ENCODE peak calls at places on chromosome 22, in ten cellular contexts. One of them, this sample, is unnamed.

GRCh38 chr22:40955516-40955915 is 4.3 kb downstream of the RBX1 start:
- DNase-seq in GM23248: peak
- DNase-seq in LHCN-M2: no peak
- DNase-seq in stimulated activated CD4-positive, alpha-beta T cell treated with anti-CD3 and anti-CD28 coated beads, TNF-alpha, amount 100 ng/mL, for 1 hour: no peak
- DNase-seq in heart right ventricle: no peak
- DNase-seq in fibroblast of mammary gland: peak
- DNase-seq in CD4-positive, alpha-beta memory T cell: no peak
- DNase-seq in effector memory CD4-positive, alpha-beta T cell: no peak
- DNase-seq in ELR: peak
- DNase-seq in NB4: peak
- DNase-seq in this sample: no peak

GRCh38 chr22:29751669-29752068 is 15.1 kb downstream of the ZMAT5 start:
- DNase-seq in GM23248: no peak
- DNase-seq in LHCN-M2: no peak
- DNase-seq in stimulated activated CD4-positive, alpha-beta T cell treated with anti-CD3 and anti-CD28 coated beads, TNF-alpha, amount 100 ng/mL, for 1 hour: no peak
- DNase-seq in heart right ventricle: no peak
- DNase-seq in fibroblast of mammary gland: no peak
- DNase-seq in CD4-positive, alpha-beta memory T cell: no peak
- DNase-seq in effector memory CD4-positive, alpha-beta T cell: no peak
- DNase-seq in ELR: no peak
- DNase-seq in NB4: no peak
- DNase-seq in this sample: no peak

GRCh38 chr22:22110548-22111266 is 128.1 kb upstream of the TOP3B start:
- DNase-seq in GM23248: peak
- DNase-seq in LHCN-M2: peak
- DNase-seq in stimulated activated CD4-positive, alpha-beta T cell treated with anti-CD3 and anti-CD28 coated beads, TNF-alpha, amount 100 ng/mL, for 1 hour: no peak
- DNase-seq in heart right ventricle: peak
- DNase-seq in fibroblast of mammary gland: peak
- DNase-seq in CD4-positive, alpha-beta memory T cell: peak
- DNase-seq in effector memory CD4-positive, alpha-beta T cell: no peak
- DNase-seq in ELR: peak
- DNase-seq in NB4: peak
- DNase-seq in this sample: peak

GRCh38 chr22:50271519-50271970 is 1.4 kb upstream of the MAPK11 start:
- DNase-seq in GM23248: peak
- DNase-seq in LHCN-M2: peak
- DNase-seq in stimulated activated CD4-positive, alpha-beta T cell treated with anti-CD3 and anti-CD28 coated beads, TNF-alpha, amount 100 ng/mL, for 1 hour: no peak
- DNase-seq in heart right ventricle: peak
- DNase-seq in fibroblast of mammary gland: peak
- DNase-seq in CD4-positive, alpha-beta memory T cell: no peak
- DNase-seq in effector memory CD4-positive, alpha-beta T cell: peak
- DNase-seq in ELR: peak
- DNase-seq in NB4: peak
- DNase-seq in this sample: peak

GRCh38 chr22:27318516-27318915 is 483.0 kb downstream of the MN1 start:
- DNase-seq in GM23248: peak
- DNase-seq in LHCN-M2: no peak
- DNase-seq in stimulated activated CD4-positive, alpha-beta T cell treated with anti-CD3 and anti-CD28 coated beads, TNF-alpha, amount 100 ng/mL, for 1 hour: no peak
- DNase-seq in heart right ventricle: no peak
- DNase-seq in fibroblast of mammary gland: peak
- DNase-seq in CD4-positive, alpha-beta memory T cell: no peak
- DNase-seq in effector memory CD4-positive, alpha-beta T cell: no peak
- DNase-seq in ELR: no peak
- DNase-seq in NB4: peak
- DNase-seq in this sample: peak

GRCh38 chr22:29194269-29194668 is 11.4 kb upstream of the EMID1 start:
- DNase-seq in GM23248: no peak
- DNase-seq in LHCN-M2: no peak
- DNase-seq in stimulated activated CD4-positive, alpha-beta T cell treated with anti-CD3 and anti-CD28 coated beads, TNF-alpha, amount 100 ng/mL, for 1 hour: no peak
- DNase-seq in heart right ventricle: no peak
- DNase-seq in fibroblast of mammary gland: no peak
- DNase-seq in CD4-positive, alpha-beta memory T cell: no peak
- DNase-seq in effector memory CD4-positive, alpha-beta T cell: no peak
- DNase-seq in ELR: no peak
- DNase-seq in NB4: no peak
- DNase-seq in this sample: no peak

GRCh38 chr22:25045176-25045575 is 92.7 kb downstream of the KIAA1671 start:
- DNase-seq in GM23248: no peak
- DNase-seq in LHCN-M2: no peak
- DNase-seq in stimulated activated CD4-positive, alpha-beta T cell treated with anti-CD3 and anti-CD28 coated beads, TNF-alpha, amount 100 ng/mL, for 1 hour: no peak
- DNase-seq in heart right ventricle: no peak
- DNase-seq in fibroblast of mammary gland: no peak
- DNase-seq in CD4-positive, alpha-beta memory T cell: no peak
- DNase-seq in effector memory CD4-positive, alpha-beta T cell: no peak
- DNase-seq in ELR: no peak
- DNase-seq in NB4: no peak
- DNase-seq in this sample: no peak

GRCh38 chr22:42895087-42895486 is 38.0 kb upstream of the ARFGAP3 start:
- DNase-seq in GM23248: no peak
- DNase-seq in LHCN-M2: no peak
- DNase-seq in stimulated activated CD4-positive, alpha-beta T cell treated with anti-CD3 and anti-CD28 coated beads, TNF-alpha, amount 100 ng/mL, for 1 hour: no peak
- DNase-seq in heart right ventricle: no peak
- DNase-seq in fibroblast of mammary gland: no peak
- DNase-seq in CD4-positive, alpha-beta memory T cell: peak
- DNase-seq in effector memory CD4-positive, alpha-beta T cell: no peak
- DNase-seq in ELR: no peak
- DNase-seq in NB4: no peak
- DNase-seq in this sample: no peak

GRCh38 chr22:43387815-43388214 is 24.0 kb upstream of the MPPED1 start:
- DNase-seq in GM23248: no peak
- DNase-seq in LHCN-M2: no peak
- DNase-seq in stimulated activated CD4-positive, alpha-beta T cell treated with anti-CD3 and anti-CD28 coated beads, TNF-alpha, amount 100 ng/mL, for 1 hour: no peak
- DNase-seq in heart right ventricle: no peak
- DNase-seq in fibroblast of mammary gland: no peak
- DNase-seq in CD4-positive, alpha-beta memory T cell: no peak
- DNase-seq in effector memory CD4-positive, alpha-beta T cell: no peak
- DNase-seq in ELR: no peak
- DNase-seq in NB4: no peak
- DNase-seq in this sample: no peak

GRCh38 chr22:46425011-46425410 is 89.5 kb downstream of the TRMU start:
- DNase-seq in GM23248: peak
- DNase-seq in LHCN-M2: peak
- DNase-seq in stimulated activated CD4-positive, alpha-beta T cell treated with anti-CD3 and anti-CD28 coated beads, TNF-alpha, amount 100 ng/mL, for 1 hour: no peak
- DNase-seq in heart right ventricle: no peak
- DNase-seq in fibroblast of mammary gland: peak
- DNase-seq in CD4-positive, alpha-beta memory T cell: no peak
- DNase-seq in effector memory CD4-positive, alpha-beta T cell: no peak
- DNase-seq in ELR: peak
- DNase-seq in NB4: no peak
- DNase-seq in this sample: no peak

GRCh38 chr22:41936894-41937169 is 10.1 kb downstream of the CENPM start:
- DNase-seq in GM23248: no peak
- DNase-seq in LHCN-M2: no peak
- DNase-seq in stimulated activated CD4-positive, alpha-beta T cell treated with anti-CD3 and anti-CD28 coated beads, TNF-alpha, amount 100 ng/mL, for 1 hour: no peak
- DNase-seq in heart right ventricle: no peak
- DNase-seq in fibroblast of mammary gland: no peak
- DNase-seq in CD4-positive, alpha-beta memory T cell: no peak
- DNase-seq in effector memory CD4-positive, alpha-beta T cell: no peak
- DNase-seq in ELR: no peak
- DNase-seq in NB4: no peak
- DNase-seq in this sample: no peak

GRCh38 chr22:30572840-30573593 is 1.4 kb downstream of the GAL3ST1 start:
- DNase-seq in GM23248: peak
- DNase-seq in LHCN-M2: no peak
- DNase-seq in stimulated activated CD4-positive, alpha-beta T cell treated with anti-CD3 and anti-CD28 coated beads, TNF-alpha, amount 100 ng/mL, for 1 hour: no peak
- DNase-seq in heart right ventricle: no peak
- DNase-seq in fibroblast of mammary gland: no peak
- DNase-seq in CD4-positive, alpha-beta memory T cell: no peak
- DNase-seq in effector memory CD4-positive, alpha-beta T cell: no peak
- DNase-seq in ELR: no peak
- DNase-seq in NB4: no peak
- DNase-seq in this sample: no peak

GRCh38 chr22:30183861-30184278 is 62.7 kb downstream of the LIF start:
- DNase-seq in GM23248: no peak
- DNase-seq in LHCN-M2: peak
- DNase-seq in stimulated activated CD4-positive, alpha-beta T cell treated with anti-CD3 and anti-CD28 coated beads, TNF-alpha, amount 100 ng/mL, for 1 hour: no peak
- DNase-seq in heart right ventricle: no peak
- DNase-seq in fibroblast of mammary gland: no peak
- DNase-seq in CD4-positive, alpha-beta memory T cell: no peak
- DNase-seq in effector memory CD4-positive, alpha-beta T cell: no peak
- DNase-seq in ELR: peak
- DNase-seq in NB4: peak
- DNase-seq in this sample: no peak

GRCh38 chr22:23156286-23156685 is 11.0 kb downstream of the RAB36 start:
- DNase-seq in GM23248: no peak
- DNase-seq in LHCN-M2: no peak
- DNase-seq in stimulated activated CD4-positive, alpha-beta T cell treated with anti-CD3 and anti-CD28 coated beads, TNF-alpha, amount 100 ng/mL, for 1 hour: no peak
- DNase-seq in heart right ventricle: no peak
- DNase-seq in fibroblast of mammary gland: no peak
- DNase-seq in CD4-positive, alpha-beta memory T cell: no peak
- DNase-seq in effector memory CD4-positive, alpha-beta T cell: no peak
- DNase-seq in ELR: no peak
- DNase-seq in NB4: no peak
- DNase-seq in this sample: no peak

GRCh38 chr22:19842386-19843106 is 12.1 kb downstream of the GNB1L start:
- DNase-seq in GM23248: no peak
- DNase-seq in LHCN-M2: no peak
- DNase-seq in stimulated activated CD4-positive, alpha-beta T cell treated with anti-CD3 and anti-CD28 coated beads, TNF-alpha, amount 100 ng/mL, for 1 hour: no peak
- DNase-seq in heart right ventricle: no peak
- DNase-seq in fibroblast of mammary gland: no peak
- DNase-seq in CD4-positive, alpha-beta memory T cell: no peak
- DNase-seq in effector memory CD4-positive, alpha-beta T cell: no peak
- DNase-seq in ELR: no peak
- DNase-seq in NB4: no peak
- DNase-seq in this sample: no peak

This sample was measured in mucosa of descending colon.